ENCODE peak calls at places on chromosomes 7 and 10, in five cellular contexts. W is NCI-H187; I is left kidney; Y is iris pigment epithelial cell; P is activated CD8-positive, alpha-beta memory T cell treated with anti-CD3 and anti-CD28 coated beads for 48 hours. U is an unnamed sample.

GRCh38 chr7:132865366-132865765 is 216.5 kb downstream of the CHCHD3 start:
- DNase-seq in Y (no peak), W (no peak), P (no peak), I (no peak), U (no peak)

GRCh38 chr7:132400667-132401142 is 175.6 kb downstream of the PLXNA4 start:
- DNase-seq in W (no peak), P (no peak), Y (no peak), I (no peak), U (no peak)

GRCh38 chr7:44486693-44487092 is 3.8 kb downstream of the NUDCD3 start:
- DNase-seq in I (no peak), Y (peak; percentile 42), W (no peak), P (no peak), U (peak; percentile 82)

GRCh38 chr7:114086906-114087651 is 168.3 kb upstream of the PPP1R3A start:
- DNase-seq in I (peak; percentile 58), W (peak; percentile 67), Y (no peak), P (no peak), U (peak; percentile 8)

GRCh38 chr7:44173911-44174693 is 15.1 kb downstream of the GCK start:
- DNase-seq in P (no peak), W (no peak), I (no peak), Y (no peak), U (no peak)

GRCh38 chr10:108970016-108970415 is 953.3 kb downstream of the XPNPEP1 start:
- DNase-seq in Y (peak; percentile 4), W (no peak), I (peak; percentile 89), P (no peak), U (peak; percentile 23)

GRCh38 chr10:71392292-71392691 is 4.4 kb upstream of the CDH23 start:
- DNase-seq in Y (no peak), W (no peak), P (no peak), I (no peak), U (no peak)

GRCh38 chr10:28875535-28876208 is 198.4 kb downstream of the BAMBI start:
- DNase-seq in P (no peak), Y (peak; percentile 91), W (no peak), I (peak; percentile 27), U (peak; percentile 80)

GRCh38 chr10:4824791-4825310 is 1.2 kb upstream of the AKR1E2 start:
- DNase-seq in I (no peak), W (no peak), P (no peak), Y (no peak), U (no peak)

GRCh38 chr10:87642988-87643387 is 16.7 kb upstream of the PAPSS2 start:
- DNase-seq in W (no peak), I (no peak), P (no peak), Y (no peak), U (no peak)

GRCh38 chr10:89250814-89251416 is 660 bp downstream of the LIPA start:
- DNase-seq in I (no peak), P (no peak), W (no peak), Y (no peak), U (no peak)

U was measured in renal cortical epithelial cell.